ENCODE peak calls at places on chromosomes 11 and 22, in four cellular contexts. One of them, this sample, is unnamed.

GRCh38 chr11:75462117-75462653 is 29.2 kb upstream of the KLHL35 start:
- DNase-seq in HFF-Myc: no peak
- DNase-seq in cardiac septum: no peak
- DNase-seq in 8988T: no peak
- DNase-seq in this sample: no peak

GRCh38 chr11:60783141-60783484 is 2.0 kb upstream of the MS4A10 start:
- DNase-seq in HFF-Myc: no peak
- DNase-seq in 8988T: no peak
- DNase-seq in cardiac septum: no peak
- DNase-seq in this sample: peak

GRCh38 chr11:33703771-33704170 is 3.1 kb upstream of the C11orf91 start:
- DNase-seq in HFF-Myc: no peak
- DNase-seq in cardiac septum: no peak
- DNase-seq in 8988T: no peak
- DNase-seq in this sample: peak

GRCh38 chr11:32817843-32818183 is 11.9 kb upstream of the PRRG4 start:
- DNase-seq in 8988T: no peak
- DNase-seq in HFF-Myc: no peak
- DNase-seq in cardiac septum: no peak
- DNase-seq in this sample: no peak

GRCh38 chr11:92224394-92225205 is at the start of gene FAT3:
- DNase-seq in cardiac septum: no peak
- DNase-seq in 8988T: peak
- DNase-seq in HFF-Myc: no peak
- DNase-seq in this sample: peak

GRCh38 chr11:130115218-130115617 is 44.4 kb upstream of the ST14 start:
- DNase-seq in HFF-Myc: no peak
- DNase-seq in cardiac septum: no peak
- DNase-seq in 8988T: no peak
- DNase-seq in this sample: no peak

GRCh38 chr11:106748059-106748458 is 270.2 kb downstream of the GUCY1A2 start:
- DNase-seq in 8988T: no peak
- DNase-seq in HFF-Myc: no peak
- DNase-seq in cardiac septum: no peak
- DNase-seq in this sample: no peak

GRCh38 chr11:29162490-29162889 is 854.3 kb downstream of the KCNA4 start:
- DNase-seq in HFF-Myc: no peak
- DNase-seq in 8988T: no peak
- DNase-seq in cardiac septum: no peak
- DNase-seq in this sample: no peak

GRCh38 chr22:45310331-45311032 is 748 bp downstream of the FAM118A start:
- DNase-seq in cardiac septum: no peak
- DNase-seq in 8988T: no peak
- DNase-seq in HFF-Myc: no peak
- DNase-seq in this sample: no peak

GRCh38 chr11:128929991-128930390 is 12.7 kb downstream of the TP53AIP1 start:
- DNase-seq in HFF-Myc: no peak
- DNase-seq in 8988T: no peak
- DNase-seq in cardiac septum: no peak
- DNase-seq in this sample: no peak

GRCh38 chr11:14386895-14387480 is 28.0 kb upstream of the RRAS2 start:
- DNase-seq in cardiac septum: no peak
- DNase-seq in HFF-Myc: peak
- DNase-seq in 8988T: no peak
- DNase-seq in this sample: no peak

GRCh38 chr11:78840190-78840589 is 265.5 kb upstream of the NARS2 start:
- DNase-seq in HFF-Myc: peak
- DNase-seq in cardiac septum: no peak
- DNase-seq in 8988T: no peak
- DNase-seq in this sample: no peak

GRCh38 chr22:45621836-45622600 is 49.6 kb upstream of the ATXN10 start:
- DNase-seq in 8988T: no peak
- DNase-seq in HFF-Myc: no peak
- DNase-seq in cardiac septum: no peak
- DNase-seq in this sample: peak

GRCh38 chr22:28937206-28938025 is 54.0 kb downstream of the ZNRF3 start:
- DNase-seq in cardiac septum: no peak
- DNase-seq in 8988T: no peak
- DNase-seq in HFF-Myc: no peak
- DNase-seq in this sample: no peak

GRCh38 chr11:116454020-116454645 is 318.7 kb downstream of the BUD13 start:
- DNase-seq in cardiac septum: no peak
- DNase-seq in HFF-Myc: peak
- DNase-seq in 8988T: no peak
- DNase-seq in this sample: no peak

This sample was measured in chondrocyte.